ENCODE peak calls at places on chromosome 2, in eight cellular contexts. J, B, T, G, Y, I, Q and F are unnamed samples.

GRCh38 chr2:23593396-23594078 is 208.6 kb downstream of the KLHL29 start:
- DNase-seq in G (no peak), Q (no peak), J (no peak), B (no peak), I (peak; percentile 61), Y (no peak), T (no peak), F (no peak)

GRCh38 chr2:191961556-191961955 is 114.7 kb upstream of the CAVIN2 start:
- DNase-seq in Q (no peak), T (no peak), J (no peak), B (no peak), G (no peak), Y (no peak), I (no peak), F (no peak)

GRCh38 chr2:6081542-6081872 is 389.3 kb downstream of the SOX11 start:
- DNase-seq in J (no peak), Q (no peak), T (no peak), Y (no peak), I (no peak), B (no peak), G (no peak), F (no peak)

GRCh38 chr2:132937629-132938028 is 267.6 kb upstream of the LYPD1 start:
- DNase-seq in Y (no peak), Q (no peak), G (peak; percentile 24), J (peak; percentile 51), T (peak; percentile 4), B (no peak), I (no peak), F (peak; percentile 6)

GRCh38 chr2:236813806-236814205 is 244.2 kb downstream of the ACKR3 start:
- DNase-seq in J (no peak), T (no peak), Y (peak; percentile 80), I (no peak), B (no peak), G (no peak), Q (no peak), F (no peak)

GRCh38 chr2:237280235-237280634 is 133.7 kb downstream of the COL6A3 start:
- DNase-seq in Q (no peak), G (peak; percentile 97), I (no peak), J (peak; percentile 99), T (peak; percentile 91), Y (no peak), B (no peak), F (no peak)

GRCh38 chr2:144625216-144626010 is 105.5 kb upstream of the ZEB2 start:
- DNase-seq in G (no peak), Q (no peak), J (no peak), Y (no peak), T (no peak), I (no peak), B (no peak), F (no peak)

GRCh38 chr2:134410006-134410405 is 156.1 kb downstream of the MGAT5 start:
- DNase-seq in Q (no peak), T (no peak), J (no peak), G (no peak), Y (no peak), B (no peak), I (no peak), F (no peak)

GRCh38 chr2:81658227-81658626 is 1353.7 kb upstream of the LRRTM1 start:
- DNase-seq in B (no peak), T (no peak), J (peak; percentile 17), Q (no peak), I (no peak), Y (no peak), G (no peak), F (peak; percentile 39)

GRCh38 chr2:30527411-30527810 is 80.4 kb downstream of the LCLAT1 start:
- DNase-seq in T (peak; percentile 2), I (no peak), Q (no peak), B (no peak), J (peak; percentile 27), Y (no peak), G (no peak), F (no peak)

GRCh38 chr2:189802396-189802912 is 18.2 kb downstream of the PMS1 start:
- DNase-seq in B (no peak), G (no peak), Q (no peak), J (no peak), T (no peak), Y (no peak), I (no peak), F (no peak)

GRCh38 chr2:189797902-189798301 is 13.7 kb downstream of the PMS1 start:
- DNase-seq in G (no peak), T (no peak), B (no peak), Y (no peak), Q (no peak), I (no peak), J (no peak), F (no peak)

GRCh38 chr2:189799531-189799930 is 15.3 kb downstream of the PMS1 start:
- DNase-seq in J (peak; percentile 74), G (peak; percentile 60), T (peak; percentile 23), Q (no peak), B (no peak), I (no peak), Y (no peak), F (no peak)

GRCh38 chr2:189799030-189799331 is 14.7 kb downstream of the PMS1 start:
- DNase-seq in Y (no peak), Q (no peak), G (no peak), J (no peak), T (no peak), B (no peak), I (no peak), F (no peak)

DNA sequence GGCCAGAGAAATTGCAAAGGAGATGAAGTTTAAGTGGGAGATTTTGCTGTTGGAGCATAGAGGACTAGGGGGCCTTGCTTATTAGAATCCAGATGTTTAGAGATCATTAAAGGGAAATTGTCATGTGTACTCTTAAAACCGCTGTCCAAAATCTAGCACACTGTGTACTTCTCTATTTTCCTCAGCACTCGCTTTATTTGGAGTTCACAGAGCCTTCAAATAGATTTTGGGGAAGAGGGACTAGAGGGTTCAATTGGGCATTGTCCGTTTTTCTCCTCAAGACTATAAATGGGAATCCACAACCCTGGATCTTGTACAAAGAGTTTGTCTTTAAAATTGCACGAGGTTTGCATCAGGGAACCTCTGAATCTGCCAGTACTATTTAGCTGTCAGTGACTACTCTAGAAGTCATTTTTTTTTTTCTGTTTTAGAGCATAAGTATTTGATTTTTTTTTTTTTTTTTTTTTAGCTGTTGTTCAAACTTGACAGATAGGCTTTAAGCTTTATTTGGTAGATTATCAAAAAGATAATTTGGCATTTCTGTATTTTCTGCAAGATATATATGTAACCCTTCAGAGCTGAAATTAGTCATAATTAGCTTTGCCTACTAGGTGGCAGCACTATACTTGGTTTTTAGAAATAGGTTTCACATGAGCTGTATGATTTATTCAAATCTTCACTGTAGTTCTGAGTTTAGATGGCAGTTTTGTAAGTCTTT is 14.2 kb downstream of the PMS1 start:
- DNase-seq in B (no peak), I (no peak), Q (no peak), Y (no peak), G (peak; percentile 25), T (peak; percentile 18), J (peak; percentile 75), F (no peak)
- TF ChIP-seq CTCF in B (no peak), I (no peak), Q (no peak), Y (no peak), G (peak; percentile 38), T (peak; percentile 31), J (peak; percentile 46), F (peak; percentile 27)

DNA sequence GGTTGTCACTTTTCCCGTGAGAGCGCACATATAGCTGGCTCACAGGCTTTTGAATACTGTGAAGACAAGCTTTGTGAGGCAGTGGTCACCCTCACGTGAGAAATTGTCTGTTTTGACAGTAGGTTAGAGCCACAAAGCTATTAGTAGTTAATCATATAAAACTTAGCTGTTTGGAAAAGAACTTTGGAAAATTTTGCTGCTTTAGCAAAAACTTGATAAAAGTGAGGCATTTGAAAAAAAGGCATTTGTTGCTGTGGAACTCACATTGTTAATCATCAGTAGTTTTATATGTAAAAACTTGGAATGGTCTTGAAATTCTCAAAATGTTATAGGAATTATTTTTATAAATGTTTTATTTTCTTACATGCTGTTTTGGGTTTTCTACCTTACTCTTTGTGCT is 22.3 kb downstream of the C2orf74 start:
- DNase-seq in J (no peak), Q (no peak), I (no peak), Y (no peak), B (no peak), T (no peak), G (no peak), F (no peak)
- TF ChIP-seq CTCF in J (no peak), Q (no peak), I (no peak), Y (no peak), B (no peak), T (no peak), G (no peak), F (no peak)

DNA sequence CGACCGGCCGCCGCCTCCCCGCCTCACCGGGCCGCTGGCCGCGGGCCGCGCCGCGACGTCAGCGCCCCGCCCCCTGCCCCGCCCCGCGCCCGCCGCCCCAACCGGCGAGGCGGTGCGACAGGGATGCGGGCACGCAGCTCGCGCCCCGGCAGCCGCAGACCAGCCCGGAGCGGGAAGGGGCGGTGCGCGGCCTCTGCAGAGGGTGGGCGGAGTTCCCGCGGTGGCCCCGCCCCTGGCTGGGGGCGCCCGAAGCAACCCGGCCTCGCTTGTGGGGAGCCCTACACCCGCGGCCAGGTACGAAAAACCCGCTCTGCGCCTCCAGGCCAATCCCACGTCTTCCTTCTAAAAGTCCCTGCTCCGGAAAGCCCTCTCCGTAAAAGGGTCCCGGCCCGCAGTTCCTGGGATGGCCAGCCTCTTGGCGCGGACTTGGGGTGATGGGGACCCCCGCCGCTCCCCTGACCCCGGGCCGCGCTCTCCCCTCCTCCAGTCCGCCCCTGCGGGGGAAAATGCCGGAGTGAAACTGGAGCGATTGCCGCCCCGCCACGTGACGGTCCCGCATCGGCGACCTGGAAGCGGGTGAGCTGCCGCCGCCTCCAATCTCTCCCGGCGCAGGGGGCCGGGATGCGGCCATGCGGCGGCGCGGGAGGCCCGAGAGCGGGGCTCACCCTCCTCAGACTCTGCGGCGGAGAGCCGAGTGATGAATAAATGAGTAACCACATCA is at the start of gene RAB11FIP5:
- DNase-seq in Q (peak; percentile 85), T (peak; percentile 62), G (peak; percentile 81), B (peak; percentile 74), Y (peak; percentile 93), I (peak; percentile 90), J (peak; percentile 92), F (peak; percentile 88)
- TF ChIP-seq CTCF in Q (no peak), T (no peak), G (no peak), B (no peak), Y (no peak), I (no peak), J (no peak), F (no peak)

GRCh38 chr2:63301481-63301880 is 250.9 kb downstream of the OTX1 start:
- DNase-seq in G (no peak), I (no peak), Q (no peak), J (peak; percentile 3), B (no peak), Y (no peak), T (no peak), F (no peak)

DNA sequence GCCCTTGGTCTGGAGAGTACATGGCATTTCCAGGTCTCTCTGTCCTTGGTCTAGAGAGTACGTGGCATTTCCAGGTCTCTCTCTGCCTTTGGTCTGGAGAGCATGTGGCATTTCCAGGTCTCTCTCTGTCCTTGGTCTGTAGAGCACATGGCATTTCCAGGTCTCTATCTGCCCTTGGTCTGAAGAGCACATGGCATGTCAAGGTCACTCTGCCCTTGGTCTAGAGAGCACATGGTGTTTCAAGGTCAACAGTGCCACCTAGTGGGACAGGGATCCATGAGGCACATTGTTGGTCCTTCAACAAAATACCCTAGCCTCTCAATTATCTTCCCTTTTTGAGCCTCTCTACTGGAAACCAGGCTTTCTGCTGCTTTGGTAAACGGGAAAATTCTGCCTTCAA is 250.2 kb downstream of the OTX1 start:
- DNase-seq in J (peak; percentile 0), Q (no peak), Y (no peak), I (no peak), T (no peak), G (no peak), B (no peak), F (no peak)
- TF ChIP-seq CTCF in J (no peak), Q (no peak), Y (no peak), I (no peak), T (no peak), G (no peak), B (no peak), F (no peak)